ENCODE peak calls at places on chromosomes 3 and 15, in nine cellular contexts. B is ascending aorta; T is sigmoid colon; J is upper lobe of right lung; U is CD8-positive, alpha-beta T cell; Q is PC-9; A is A673; I is MM.1S; H is lung. X is an unnamed sample. For H3K27me3 and H3K9me3, the result is how much of the 10 kb centered on the place peaks cover.

GRCh38 chr3:46500631-46501377 is 3.0 kb downstream of the RTP3 start:
- DNase-seq in B (no peak), T (no peak), J (no peak), U (no peak), Q (no peak), A (no peak), I (no peak), H (no peak), X (no peak)

GRCh38 chr15:88788816-88789215 is 14.4 kb upstream of the ACAN start:
- DNase-seq in B (no peak), T (no peak), J (no peak), U (no peak), Q (no peak), A (no peak), I (no peak), H (no peak), X (no peak)

GRCh38 chr3:141345951-141346817 is 22.1 kb upstream of the ZBTB38 start:
- DNase-seq in B (no peak), T (no peak), J (no peak), U (no peak), Q (no peak), A (no peak), I (no peak), H (no peak), X (no peak)

GRCh38 chr3:124607163-124607562 is 123.1 kb upstream of the UMPS start:
- DNase-seq in B (no peak), T (no peak), J (no peak), U (no peak), Q (peak), A (no peak), I (no peak), H (no peak), X (no peak)

GRCh38 chr3:122754867-122755835 is 38.5 kb downstream of the HSPBAP1 start:
- DNase-seq in B (no peak), T (no peak), J (no peak), U (peak), Q (peak), A (peak), I (peak), H (no peak), X (no peak)

GRCh38 chr15:43168192-43169107 is 16.8 kb upstream of the CCNDBP1 start:
- DNase-seq in B (no peak), T (peak), J (no peak), U (no peak), Q (no peak), A (no peak), I (no peak), H (no peak), X (no peak)

GRCh38 chr15:31453558-31454318 is 127.1 kb downstream of the KLF13 start:
- DNase-seq in B (no peak), T (no peak), J (peak), U (no peak), Q (no peak), A (no peak), I (no peak), H (no peak), X (no peak)

GRCh38 chr3:12633108-12633507 is 30.8 kb downstream of the RAF1 start:
- DNase-seq in B (no peak), T (no peak), J (no peak), U (no peak), Q (no peak), A (no peak), I (no peak), H (no peak), X (no peak)

GRCh38 chr3:55815262-55815661 is 328.2 kb upstream of the WNT5A start:
- DNase-seq in B (no peak), T (no peak), J (no peak), U (no peak), Q (no peak), A (no peak), I (no peak), H (no peak), X (no peak)

GRCh38 chr3:46998121-46998851 is 18.8 kb downstream of the NBEAL2 start:
- DNase-seq in B (peak), T (no peak), J (peak), U (peak), Q (peak), A (peak), I (no peak), H (peak), X (peak)

GRCh38 chr15:75702431-75702830 is 10.2 kb downstream of the CSPG4 start:
- DNase-seq in B (no peak), T (no peak), J (no peak), U (no peak), Q (no peak), A (no peak), I (no peak), H (no peak), X (no peak)

GRCh38 chr15:90016721-90017120 is 15.6 kb downstream of the ZNF710 start:
- DNase-seq in B (no peak), T (peak), J (no peak), U (no peak), Q (no peak), A (no peak), I (peak), H (no peak), X (no peak)

GRCh38 chr3:127831723-127832172 is 9.4 kb upstream of the MGLL start:
- DNase-seq in B (no peak), T (no peak), J (peak), U (peak), Q (no peak), A (peak), I (peak), H (peak), X (peak)

DNA sequence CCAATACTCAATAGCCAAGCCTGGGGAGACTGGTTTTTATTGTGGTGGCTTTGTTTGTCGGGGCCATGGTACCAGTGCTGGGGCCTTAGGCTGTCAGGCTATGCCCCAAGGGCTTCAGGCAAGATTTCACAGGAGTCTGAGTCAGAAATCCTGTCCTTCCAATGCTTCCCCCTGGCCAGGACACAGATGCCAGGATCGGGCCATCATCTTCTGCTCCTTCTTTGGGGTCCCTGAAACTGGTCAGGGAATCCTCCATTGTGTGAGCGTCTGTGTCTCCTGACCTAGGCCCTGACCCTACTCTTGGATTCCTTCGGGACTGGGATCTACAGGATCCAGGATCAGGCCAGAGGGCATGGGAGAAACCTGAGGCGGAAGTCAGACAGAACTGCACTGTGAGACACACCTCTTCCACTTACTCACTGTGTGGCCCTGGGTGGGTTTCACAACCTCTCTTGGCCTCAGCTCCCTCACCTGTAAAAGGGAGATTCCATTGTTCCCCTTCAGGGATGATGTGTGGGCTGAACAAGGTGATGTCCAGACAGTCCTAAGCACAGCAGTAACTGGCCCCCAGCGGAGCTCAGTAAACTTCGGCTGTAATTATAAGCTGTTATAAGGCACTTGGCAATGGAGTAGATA is 292.7 kb downstream of the UACA start:
- DNase-seq in B (no peak), T (no peak), J (no peak), U (no peak), Q (peak), A (no peak), I (no peak), H (no peak), X (no peak)
- H3K27me3 ChIP-seq in B (under half), T (under half), J (under half), U (under half), Q (under half), A (under half), I (under half), H (under half), X (under half)

GRCh38 chr3:53166781-53167291 is 5.8 kb downstream of the PRKCD start:
- DNase-seq in B (peak), T (peak), J (peak), U (no peak), Q (no peak), A (no peak), I (no peak), H (peak), X (peak)
- H3K4me3 ChIP-seq in B (no peak), T (no peak), J (no peak), U (no peak), Q (no peak), A (no peak), I (no peak), H (no peak), X (no peak)

GRCh38 chr15:58026552-58026951 is 39.0 kb downstream of the ALDH1A2 start:
- DNase-seq in B (no peak), T (peak), J (no peak), U (no peak), Q (no peak), A (no peak), I (no peak), H (no peak), X (no peak)
- H3K9me3 ChIP-seq in B (under half), T (under half), J (under half), U (under half), Q (under half), A (under half), I (under half), H (under half), X (under half)

DNA sequence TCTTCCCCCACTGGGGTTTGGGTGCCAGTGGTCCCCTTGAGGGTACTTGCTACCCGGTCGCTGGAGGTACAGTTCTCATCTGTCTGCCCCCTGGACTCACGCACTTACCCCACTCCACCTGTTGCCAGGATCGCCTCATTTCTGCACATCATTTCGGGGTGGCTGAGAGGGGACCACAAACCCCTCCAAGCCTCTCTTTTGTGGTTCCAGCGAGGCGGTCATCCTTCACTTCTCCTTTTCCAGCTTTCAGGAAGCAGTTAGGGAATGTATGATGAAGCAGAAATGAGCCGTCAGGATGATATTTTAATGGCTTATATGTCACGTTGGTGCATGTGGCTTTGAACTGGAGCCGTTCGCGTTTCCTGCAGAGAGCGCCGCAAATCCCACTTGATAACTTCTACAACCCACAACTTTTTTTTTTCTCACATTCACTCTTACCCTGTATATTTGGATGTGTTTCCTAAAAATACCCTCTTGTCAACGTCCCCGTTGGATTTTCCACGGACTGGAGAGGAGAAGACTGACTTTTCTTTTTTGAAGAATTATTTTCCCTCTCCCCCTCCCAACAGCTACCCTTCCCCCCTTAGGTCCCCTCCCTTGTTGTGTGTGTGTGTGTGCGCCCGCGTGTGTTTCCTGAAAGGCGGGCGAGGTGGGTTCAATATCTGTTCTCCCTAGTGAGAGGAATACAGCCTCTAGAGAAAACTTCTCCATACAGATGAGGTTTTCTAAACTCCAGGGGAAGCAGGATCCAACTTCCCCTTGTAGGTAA is at the start of gene ZIC4:
- DNase-seq in B (no peak), T (no peak), J (no peak), U (no peak), Q (no peak), A (no peak), I (no peak), H (no peak), X (no peak)
- H3K27me3 ChIP-seq in B (under half), T (half or more), J (half or more), U (under half), Q (under half), A (half or more), I (under half), H (under half), X (under half)

GRCh38 chr3:129890125-129890524 is 3.4 kb downstream of the TMCC1 start:
- DNase-seq in B (no peak), T (no peak), J (no peak), U (no peak), Q (no peak), A (peak), I (peak), H (no peak), X (peak)
- H3K4me3 ChIP-seq in B (no peak), T (no peak), J (no peak), U (no peak), Q (no peak), A (peak), I (peak), H (no peak), X (peak)

GRCh38 chr15:87589134-87589533 is 667.4 kb downstream of the NTRK3 start:
- DNase-seq in B (no peak), T (no peak), J (no peak), U (no peak), Q (no peak), A (no peak), I (no peak), H (no peak), X (no peak)
- H3K9me3 ChIP-seq in B (under half), T (under half), J (under half), U (under half), Q (under half), A (under half), I (under half), H (under half), X (under half)

GRCh38 chr15:96341465-96342142 is 11.1 kb downstream of the NR2F2 start:
- DNase-seq in B (no peak), T (peak), J (no peak), U (no peak), Q (no peak), A (peak), I (no peak), H (peak), X (no peak)
- H3K27me3 ChIP-seq in B (under half), T (under half), J (under half), U (half or more), Q (under half), A (under half), I (under half), H (under half), X (under half)

GRCh38 chr15:46088486-46089437 is 453.9 kb downstream of the SQOR start:
- DNase-seq in B (no peak), T (no peak), J (no peak), U (no peak), Q (no peak), A (peak), I (no peak), H (no peak), X (no peak)
- H3K4me3 ChIP-seq in B (no peak), T (no peak), J (no peak), U (no peak), Q (no peak), A (no peak), I (no peak), H (no peak), X (no peak)